ENCODE peak calls at places on chromosomes 2 and 18, in seven cellular contexts. F is ovary, I is IMR-90, U is endothelial cell of umbilical vein, L is heart left ventricle, D is A549, C is testis. J is an unnamed sample.

GRCh38 chr18:33375829-33376228 is 64.7 kb downstream of the CCDC178 start:
- DNase-seq in U (no peak), D (no peak), F (no peak), C (no peak), I (no peak), L (no peak), J (no peak)

GRCh38 chr2:159712929-159713575 is 746 bp downstream of the MARCHF7 start:
- DNase-seq in U (no peak), C (no peak), I (no peak), D (peak), L (no peak), F (no peak), J (no peak)

GRCh38 chr2:223896751-223897320 is 48.3 kb downstream of the WDFY1 start:
- DNase-seq in L (no peak), C (no peak), D (no peak), I (peak), U (no peak), F (no peak), J (no peak)

GRCh38 chr2:120887844-120888243 is 152.2 kb downstream of the GLI2 start:
- DNase-seq in D (no peak), C (no peak), F (no peak), I (no peak), U (no peak), L (no peak), J (no peak)

GRCh38 chr2:98634406-98635092 is 26.2 kb downstream of the UNC50 start:
- DNase-seq in C (peak), L (no peak), D (peak), U (peak), I (no peak), F (no peak), J (no peak)

GRCh38 chr2:233598952-233599351 is 18.5 kb upstream of the UGT1A8 start:
- DNase-seq in D (no peak), I (no peak), L (no peak), U (no peak), F (no peak), C (no peak), J (no peak)

GRCh38 chr2:2057125-2057721 is 273.9 kb downstream of the MYT1L start:
- DNase-seq in U (peak), D (no peak), C (peak), F (no peak), L (peak), I (no peak), J (peak)

GRCh38 chr2:116109471-116109870 is 1667.0 kb downstream of the DPP10 start:
- DNase-seq in F (no peak), L (no peak), U (no peak), D (no peak), C (no peak), I (no peak), J (no peak)

GRCh38 chr2:8684885-8685696 is 3.2 kb downstream of the ID2 start:
- DNase-seq in F (peak), U (no peak), D (peak), C (peak), L (peak), I (peak), J (peak)

GRCh38 chr2:98127229-98127989 is 40.4 kb downstream of the VWA3B start:
- DNase-seq in C (no peak), D (no peak), U (no peak), I (no peak), L (no peak), F (no peak), J (no peak)

GRCh38 chr2:66569321-66569851 is 134.5 kb downstream of the MEIS1 start:
- DNase-seq in C (no peak), L (no peak), U (peak), D (no peak), F (no peak), I (peak), J (no peak)

GRCh38 chr2:114543106-114543806 is 100.8 kb downstream of the DPP10 start:
- DNase-seq in F (peak), L (peak), I (no peak), C (peak), D (no peak), U (no peak), J (no peak)

GRCh38 chr2:215161301-215161829 is 22.9 kb upstream of the ABCA12 start:
- DNase-seq in F (no peak), U (no peak), I (no peak), L (no peak), D (no peak), C (no peak), J (no peak)

GRCh38 chr2:96540136-96540535 is 3.6 kb downstream of the ARID5A start:
- DNase-seq in F (no peak), L (no peak), C (no peak), U (no peak), I (peak), D (no peak), J (no peak)

GRCh38 chr2:28510184-28510583 is 14.3 kb downstream of the PLB1 start:
- DNase-seq in F (no peak), I (no peak), L (peak), D (no peak), C (no peak), U (no peak), J (no peak)

GRCh38 chr2:197307236-197307932 is 3.2 kb downstream of the ANKRD44 start:
- DNase-seq in I (no peak), D (no peak), F (no peak), L (no peak), C (no peak), U (no peak), J (no peak)

GRCh38 chr2:207394812-207395534 is 134.8 kb upstream of the CREB1 start:
- DNase-seq in I (peak), C (no peak), U (peak), F (peak), D (peak), L (no peak), J (no peak)

GRCh38 chr18:75482880-75483279 is 55.4 kb upstream of the SMIM21 start:
- DNase-seq in L (no peak), F (no peak), D (no peak), U (no peak), C (no peak), I (peak), J (no peak)

GRCh38 chr2:170815746-170816498 is 765 bp upstream of the GAD1 start:
- DNase-seq in L (no peak), C (peak), U (peak), D (peak), F (peak), I (peak), J (no peak)

GRCh38 chr2:12884713-12885282 is 168.1 kb downstream of the TRIB2 start:
- DNase-seq in F (no peak), I (peak), U (peak), L (peak), C (no peak), D (no peak), J (peak)

GRCh38 chr2:27884546-27884945 is 5.6 kb downstream of the RBKS start:
- DNase-seq in I (no peak), F (no peak), L (no peak), U (peak), D (no peak), C (no peak), J (no peak)

GRCh38 chr2:151827564-151828142 is 568 bp downstream of the ARL5A start:
- DNase-seq in F (no peak), L (no peak), C (peak), U (peak), I (peak), D (peak), J (peak)

GRCh38 chr2:170885130-170885791 is 43.8 kb upstream of the GORASP2 start:
- DNase-seq in C (no peak), D (no peak), I (no peak), L (no peak), U (no peak), F (no peak), J (no peak)

GRCh38 chr2:218873359-218874194 is 7.1 kb upstream of the WNT10A start:
- DNase-seq in D (no peak), U (no peak), F (no peak), C (no peak), I (no peak), L (no peak), J (no peak)

GRCh38 chr2:218869064-218869463 is 9.5 kb downstream of the WNT6 start:
- DNase-seq in I (no peak), F (no peak), U (no peak), L (no peak), D (no peak), C (no peak), J (no peak)

GRCh38 chr2:218872645-218873358 is 7.8 kb upstream of the WNT10A start:
- DNase-seq in L (no peak), U (no peak), F (no peak), D (no peak), I (no peak), C (no peak), J (no peak)

GRCh38 chr2:218871345-218872302 is 9.0 kb upstream of the WNT10A start:
- DNase-seq in F (no peak), D (no peak), U (no peak), I (no peak), C (no peak), L (no peak), J (no peak)

DNA sequence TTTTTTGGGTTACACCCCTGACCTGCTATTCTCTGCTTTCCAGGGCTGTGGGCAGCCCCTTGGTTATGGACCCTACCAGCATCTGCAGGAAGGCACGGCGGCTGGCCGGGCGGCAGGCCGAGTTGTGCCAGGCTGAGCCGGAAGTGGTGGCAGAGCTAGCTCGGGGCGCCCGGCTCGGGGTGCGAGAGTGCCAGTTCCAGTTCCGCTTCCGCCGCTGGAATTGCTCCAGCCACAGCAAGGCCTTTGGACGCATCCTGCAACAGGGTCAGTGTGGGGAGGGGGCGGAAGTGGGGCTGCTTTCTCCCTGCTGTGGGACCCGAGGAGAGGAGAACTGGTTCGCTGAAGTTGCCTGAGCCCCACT is 9.7 kb upstream of the WNT10A start:
- DNase-seq in U (no peak), D (no peak), F (no peak), I (no peak), C (no peak), L (no peak), J (no peak)
- H3K4me3 ChIP-seq in U (no peak), D (no peak), F (no peak), I (no peak), C (no peak), L (peak), J (peak)

GRCh38 chr18:712401-713134 is at the start of gene ENOSF1:
- DNase-seq in U (peak), C (peak), F (peak), L (peak), I (peak), D (peak), J (peak)
- TF ChIP-seq POLR2A in U (peak), C (no peak), F (peak), L (peak), I (no peak), D (peak), J (no peak)

GRCh38 chr2:239305771-239306170 is 95.0 kb downstream of the HDAC4 start:
- DNase-seq in U (no peak), I (no peak), D (no peak), F (peak), L (no peak), C (peak), J (peak)
- TF ChIP-seq CTCF in U (no peak), I (no peak), D (no peak), F (no peak), L (no peak), C (no peak), J (no peak)

GRCh38 chr2:42045956-42046748 is 1.7 kb upstream of the PKDCC start:
- DNase-seq in I (no peak), L (no peak), C (no peak), F (no peak), U (no peak), D (no peak), J (no peak)

GRCh38 chr2:42046819-42047487 is 868 bp upstream of the PKDCC start:
- DNase-seq in U (peak), C (peak), F (peak), D (no peak), L (no peak), I (no peak), J (peak)

GRCh38 chr2:42048318-42049251 is 764 bp downstream of the PKDCC start:
- DNase-seq in D (no peak), C (no peak), U (peak), I (peak), L (no peak), F (peak), J (peak)

GRCh38 chr2:42049411-42050349 is 1.9 kb downstream of the PKDCC start:
- DNase-seq in D (no peak), C (no peak), I (no peak), F (peak), U (no peak), L (no peak), J (peak)

DNA sequence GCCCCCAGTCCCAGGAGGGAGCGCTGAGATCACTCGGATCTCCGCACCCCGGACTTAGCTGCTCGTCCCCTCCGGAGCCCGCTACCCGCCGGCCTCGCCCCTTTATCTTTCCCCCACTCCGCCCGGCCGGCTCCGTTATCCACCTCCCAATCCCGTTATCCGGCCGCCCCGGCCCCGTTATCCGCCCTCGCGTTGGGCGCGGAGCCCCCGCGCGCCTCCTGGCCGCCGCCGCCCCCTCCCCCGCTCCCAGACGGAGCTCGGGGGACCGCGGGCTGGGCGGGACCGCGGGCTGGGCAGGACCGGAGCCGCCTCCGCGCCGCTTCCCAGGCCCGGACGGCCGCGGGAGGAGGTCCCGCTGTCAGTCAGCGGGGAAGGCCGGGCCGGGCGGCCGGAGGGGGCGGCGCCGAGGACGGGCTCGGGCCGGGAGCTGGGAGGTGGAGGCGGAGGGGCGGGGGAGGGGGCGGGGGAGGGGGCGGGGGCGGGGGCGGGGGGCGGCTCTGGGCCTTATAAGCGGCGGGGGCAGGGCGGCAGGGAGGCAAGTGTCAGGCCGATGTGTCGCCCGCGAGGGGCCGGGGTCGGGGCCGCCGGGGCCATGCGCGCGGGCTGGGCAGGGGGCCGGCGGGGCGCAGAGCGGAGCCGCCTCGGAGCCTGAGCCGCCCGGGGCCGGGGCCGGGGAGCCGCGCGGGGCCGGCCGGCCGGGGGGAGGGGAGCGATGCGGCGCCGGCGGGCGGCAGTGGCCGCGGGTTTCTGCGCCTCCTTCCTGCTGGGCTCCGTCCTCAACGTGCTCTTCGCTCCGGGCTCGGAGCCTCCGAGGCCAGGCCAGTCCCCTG is at the start of gene PKDCC:
- DNase-seq in U (peak), D (peak), F (peak), I (peak), L (peak), C (peak), J (peak)
- H3K4me3 ChIP-seq in U (peak), D (peak), F (peak), I (peak), L (peak), C (peak), J (peak)